ENCODE peak calls at places on chromosomes 2 and 18, in four cellular contexts. K, P, V and T are unnamed samples.

GRCh38 chr2:206062724-206063123 is 23.2 kb downstream of the INO80D start:
- DNase-seq in P (no peak), K (no peak), V (no peak), T (no peak)

GRCh38 chr2:239926587-239927234 is 98.4 kb downstream of the NDUFA10 start:
- DNase-seq in P (no peak), V (peak; percentile 21), K (no peak), T (no peak)

GRCh38 chr2:30527859-30528258 is 80.8 kb downstream of the LCLAT1 start:
- DNase-seq in K (no peak), P (no peak), V (peak; percentile 10), T (no peak)

GRCh38 chr2:110888401-110888800 is 156.0 kb downstream of the ACOXL start:
- DNase-seq in P (no peak), V (no peak), K (no peak), T (no peak)

GRCh38 chr18:31553800-31554199 is 37.9 kb upstream of the TTR start:
- DNase-seq in K (no peak), V (no peak), P (no peak), T (no peak)

GRCh38 chr2:42073739-42074138 is 25.9 kb downstream of the PKDCC start:
- DNase-seq in K (no peak), V (no peak), P (no peak), T (no peak)

GRCh38 chr2:237585590-237586221 is 4.8 kb downstream of the RAB17 start:
- DNase-seq in K (no peak), P (no peak), V (no peak), T (no peak)

GRCh38 chr18:8235916-8236315 is 373.3 kb upstream of the RAB12 start:
- DNase-seq in P (no peak), K (no peak), V (no peak), T (no peak)

GRCh38 chr2:159010340-159010739 is 41.9 kb downstream of the TANC1 start:
- DNase-seq in V (peak; percentile 80), K (no peak), P (no peak), T (no peak)

GRCh38 chr2:153509133-153509532 is 30.6 kb upstream of the RPRM start:
- DNase-seq in K (no peak), V (no peak), P (no peak), T (no peak)